ENCODE peak calls at places on chromosome 6, in five cellular contexts. Q is mesothelial cell of epicardium, T is OCI-LY7, J is cardiac fibroblast, C is kidney epithelial cell. F is an unnamed sample.

GRCh38 chr6:12324096-12324495 is 33.9 kb downstream of the EDN1 start:
- DNase-seq in J (peak; percentile 62), Q (no peak), C (peak; percentile 98), T (no peak), F (no peak)

GRCh38 chr6:75326557-75327258 is 42.1 kb upstream of the TMEM30A start:
- DNase-seq in C (no peak), J (no peak), T (no peak), Q (no peak), F (no peak)

GRCh38 chr6:95364016-95364604 is 213.2 kb upstream of the MANEA start:
- DNase-seq in Q (no peak), C (peak; percentile 1), T (peak; percentile 39), J (peak; percentile 15), F (peak; percentile 18)

GRCh38 chr6:135780326-135780725 is 71.2 kb upstream of the PDE7B start:
- DNase-seq in C (no peak), Q (no peak), T (no peak), J (no peak), F (no peak)

GRCh38 chr6:60952500-60952899 is 1333.5 kb downstream of the KHDRBS2 start:
- DNase-seq in T (no peak), J (no peak), Q (no peak), C (no peak), F (no peak)

GRCh38 chr6:11575408-11576033 is 38.0 kb downstream of the TMEM170B start:
- DNase-seq in J (peak; percentile 87), C (peak; percentile 50), T (peak; percentile 72), Q (no peak), F (peak; percentile 45)

GRCh38 chr6:133973109-133973971 is 20.3 kb downstream of the TBPL1 start:
- DNase-seq in T (peak; percentile 69), J (peak; percentile 73), Q (no peak), C (no peak), F (peak; percentile 44)

GRCh38 chr6:107314644-107315043 is 144.7 kb downstream of the PDSS2 start:
- DNase-seq in C (no peak), T (no peak), J (no peak), Q (no peak), F (no peak)

GRCh38 chr6:12381587-12381986 is 91.4 kb downstream of the EDN1 start:
- DNase-seq in C (no peak), Q (no peak), J (peak; percentile 7), T (no peak), F (no peak)

GRCh38 chr6:139970591-139970991 is 596.1 kb upstream of the CITED2 start:
- DNase-seq in C (no peak), Q (no peak), T (no peak), J (peak; percentile 54), F (no peak)

GRCh38 chr6:33276864-33277662 is at the start of gene B3GALT4:
- DNase-seq in C (no peak), Q (peak; percentile 76), J (peak; percentile 73), T (peak; percentile 83), F (peak; percentile 86)

GRCh38 chr6:70520575-70520974 is 46.2 kb upstream of the SDHAF4 start:
- DNase-seq in T (peak; percentile 27), J (peak; percentile 32), Q (no peak), C (no peak), F (peak; percentile 11)

GRCh38 chr6:31087494-31088089 is 24.8 kb downstream of the C6orf15 start:
- DNase-seq in Q (peak; percentile 86), T (peak; percentile 83), C (peak; percentile 69), J (peak; percentile 89), F (peak; percentile 86)

DNA sequence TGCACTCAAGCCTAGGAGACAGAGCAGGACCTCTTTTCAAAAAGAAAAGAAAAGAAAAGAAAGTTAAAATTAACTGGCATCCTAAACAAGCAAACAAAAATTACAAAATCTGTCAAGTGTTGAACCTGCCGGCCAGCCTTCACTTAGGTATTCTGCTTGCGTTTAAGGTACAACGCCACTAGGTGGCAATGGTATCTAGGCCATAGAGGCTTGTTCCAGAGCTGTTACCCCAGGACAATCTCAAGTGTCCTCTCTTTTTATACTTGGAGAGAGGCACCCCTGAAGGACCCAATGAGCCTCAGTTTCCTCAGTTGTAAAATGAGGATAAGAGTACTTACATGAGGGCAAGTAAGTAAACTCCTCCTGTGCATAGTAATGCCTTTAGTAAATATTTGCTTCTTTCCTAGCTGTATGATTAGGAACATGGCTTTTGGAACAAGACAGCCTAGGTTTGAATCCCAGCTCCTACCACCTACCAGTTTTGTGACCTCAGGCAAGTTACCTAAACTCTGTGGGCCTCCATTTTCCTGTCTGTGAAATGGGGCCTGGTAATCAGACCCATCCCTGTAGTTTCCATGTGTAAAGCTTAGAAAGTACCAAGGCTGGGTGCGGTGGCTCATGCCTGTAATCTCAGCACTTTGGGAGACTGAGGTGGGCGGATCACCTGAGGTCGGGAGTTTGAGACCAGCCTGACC is 5.8 kb upstream of the PACSIN1 start:
- DNase-seq in J (peak; percentile 64), Q (no peak), C (no peak), T (peak; percentile 81), F (peak; percentile 76)
- TF ChIP-seq CTCF in J (peak; percentile 76), Q (peak; percentile 55), C (peak; percentile 57), T (peak; percentile 96), F (peak; percentile 75)

GRCh38 chr6:50381106-50381415 is 331.3 kb upstream of the DEFB112 start:
- DNase-seq in Q (no peak), J (no peak), T (no peak), C (no peak), F (no peak)
- TF ChIP-seq CTCF in Q (no peak), J (no peak), T (peak; percentile 61), C (no peak), F (no peak)

GRCh38 chr6:156876302-156876701 is 99.1 kb downstream of the ARID1B start:
- DNase-seq in J (no peak), C (no peak), T (no peak), Q (no peak), F (no peak)
- TF ChIP-seq CTCF in J (peak; percentile 48), C (peak; percentile 31), T (peak; percentile 65), Q (no peak), F (peak; percentile 42)

GRCh38 chr6:1379810-1380198 is 9.6 kb upstream of the FOXF2 start:
- DNase-seq in Q (no peak), C (no peak), J (no peak), T (no peak), F (no peak)
- TF ChIP-seq CTCF in Q (no peak), C (no peak), J (no peak), T (no peak), F (no peak)

F was measured in GM10248.